ENCODE peak calls at places on chromosomes 5 and 9, in four cellular contexts. P is stomach; D is left ventricle myocardium inferior; K is effector memory CD4-positive, alpha-beta T cell. U is an unnamed sample. For H3K27me3 and H3K4me1, the result is how much of the 10 kb centered on the place peaks cover.

GRCh38 chr5:1000329-1000728 is 8.3 kb upstream of the NKD2 start:
- DNase-seq in P (peak), D (peak), K (no peak), U (no peak)

GRCh38 chr5:144467795-144468194 is 297.1 kb downstream of the KCTD16 start:
- DNase-seq in P (no peak), D (no peak), K (no peak), U (peak)

GRCh38 chr9:96482471-96482870 is 32.5 kb downstream of the HABP4 start:
- DNase-seq in P (no peak), D (no peak), K (no peak), U (no peak)

GRCh38 chr9:38144421-38144820 is 75.4 kb upstream of the SHB start:
- DNase-seq in P (no peak), D (no peak), K (no peak), U (no peak)

GRCh38 chr5:148751025-148751424 is 75.4 kb upstream of the ADRB2 start:
- DNase-seq in P (no peak), D (no peak), K (no peak), U (no peak)

GRCh38 chr9:112836394-112836793 is 54.3 kb downstream of the SLC46A2 start:
- DNase-seq in P (peak), D (no peak), K (no peak), U (no peak)

GRCh38 chr5:157026789-157027424 is 32.0 kb downstream of the HAVCR1 start:
- DNase-seq in P (no peak), D (no peak), K (no peak), U (no peak)

GRCh38 chr5:180870669-180871068 is 9.6 kb upstream of the ZFP62 start:
- DNase-seq in P (no peak), D (no peak), K (no peak), U (no peak)

GRCh38 chr5:40404613-40405012 is 275.1 kb upstream of the PTGER4 start:
- DNase-seq in P (no peak), D (no peak), K (no peak), U (no peak)

GRCh38 chr5:56102885-56103284 is 108.1 kb upstream of the IL6ST start:
- DNase-seq in P (no peak), D (no peak), K (no peak), U (no peak)

GRCh38 chr9:20512636-20513035 is 109.7 kb downstream of the MLLT3 start:
- DNase-seq in P (no peak), D (no peak), K (no peak), U (no peak)
- H3K27me3 ChIP-seq in P (under half), D (under half), K (under half), U (under half)

GRCh38 chr5:149800563-149801103 is 70.5 kb downstream of the PPARGC1B start:
- DNase-seq in P (no peak), D (no peak), K (no peak), U (no peak)
- H3K4me1 ChIP-seq in P (under half), D (half or more), K (under half), U (under half)

DNA sequence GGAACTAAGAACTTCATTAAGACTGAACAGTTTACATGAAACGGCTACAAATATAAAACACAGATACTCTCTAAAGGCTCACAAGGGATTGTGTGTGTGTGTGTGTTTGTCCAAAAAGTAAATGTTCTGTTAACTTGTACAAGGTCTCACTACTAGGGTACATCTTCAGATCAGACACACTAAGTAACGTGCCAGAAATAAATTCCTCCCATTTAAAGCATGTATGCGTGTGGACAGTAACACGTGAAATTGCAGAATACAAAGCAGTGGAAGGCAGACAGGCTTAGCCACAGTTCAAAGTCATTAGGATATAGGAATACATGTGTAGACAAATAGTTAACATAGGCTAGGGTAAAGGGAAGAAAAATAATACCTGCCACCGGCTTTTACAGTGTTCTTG is 1.8 kb downstream of the BNC2 start:
- DNase-seq in P (no peak), D (no peak), K (no peak), U (no peak)
- H3K4me3 ChIP-seq in P (no peak), D (peak), K (no peak), U (no peak)

GRCh38 chr5:42720242-42720641 is 36.4 kb upstream of the CCDC152 start:
- DNase-seq in P (no peak), D (no peak), K (no peak), U (no peak)

GRCh38 chr5:42718591-42718990 is 38.0 kb upstream of the CCDC152 start:
- DNase-seq in P (no peak), D (no peak), K (no peak), U (no peak)

GRCh38 chr5:42715791-42716190 is 40.8 kb upstream of the CCDC152 start:
- DNase-seq in P (no peak), D (no peak), K (no peak), U (no peak)

GRCh38 chr5:42719034-42719433 is 37.6 kb upstream of the CCDC152 start:
- DNase-seq in P (no peak), D (no peak), K (no peak), U (no peak)

DNA sequence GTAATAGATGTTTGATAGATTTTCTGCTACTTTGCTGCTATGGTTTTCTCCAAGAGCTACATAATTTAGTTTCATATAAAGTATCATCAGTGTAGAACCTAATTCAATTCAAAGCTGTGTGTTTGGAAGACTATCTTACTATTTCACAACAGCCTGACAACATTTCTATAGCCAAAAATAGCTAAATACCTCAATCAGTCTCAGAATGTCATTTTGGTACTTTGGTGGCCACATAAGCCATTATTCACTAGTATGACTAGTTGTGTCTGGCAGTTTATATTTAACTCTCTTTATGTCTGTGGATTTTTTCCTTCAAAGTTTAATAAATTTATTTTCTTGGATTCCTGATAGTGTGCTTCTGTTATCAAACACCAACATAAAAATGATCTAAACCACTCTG is 35.1 kb upstream of the CCDC152 start:
- DNase-seq in P (no peak), D (no peak), K (no peak), U (no peak)
- H3K27me3 ChIP-seq in P (under half), D (under half), K (under half), U (under half)

DNA sequence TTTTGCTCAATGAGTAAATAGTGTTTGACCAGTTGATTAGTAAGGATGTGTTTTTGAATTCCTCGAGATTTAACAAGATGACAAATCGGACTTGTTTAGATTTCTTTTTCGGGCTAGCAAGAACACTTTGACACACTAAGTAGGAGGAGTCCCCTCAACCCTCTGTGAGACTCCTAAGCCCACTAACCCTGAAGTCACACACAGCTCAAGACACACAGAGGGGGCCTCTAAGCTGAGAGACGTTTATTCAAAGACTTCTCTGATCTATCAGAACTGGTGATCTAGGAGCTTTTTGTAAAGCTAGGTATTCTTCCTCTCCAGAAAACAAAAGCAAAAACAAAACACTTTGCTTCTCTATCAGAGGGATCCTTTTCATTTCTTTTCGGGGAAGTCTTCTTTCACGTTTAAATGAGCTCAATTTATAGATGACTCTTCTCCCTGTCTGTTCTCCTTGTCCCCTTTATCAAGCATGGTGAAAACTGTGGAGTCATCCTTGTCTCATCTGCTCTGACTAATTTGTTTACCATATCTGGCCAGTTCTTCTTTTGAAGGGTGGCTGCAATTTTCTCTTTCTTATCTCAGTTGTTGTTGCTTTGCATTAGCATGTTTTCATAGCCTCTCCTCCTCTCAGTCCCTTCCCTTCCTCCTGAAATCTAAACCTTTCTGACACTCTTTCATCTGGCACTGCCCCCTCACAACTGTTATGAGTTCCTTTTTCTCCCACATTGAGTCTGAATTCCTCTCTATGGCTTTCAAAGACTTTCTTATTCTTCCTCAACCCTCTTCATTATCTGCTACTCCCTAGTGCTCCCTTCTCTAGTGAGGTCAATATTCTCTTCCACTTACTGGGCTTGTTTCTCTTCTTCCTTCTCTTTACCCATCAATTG is 68.5 kb upstream of the RAI14 start:
- DNase-seq in P (no peak), D (no peak), K (no peak), U (no peak)
- H3K4me1 ChIP-seq in P (under half), D (under half), K (under half), U (under half)

DNA sequence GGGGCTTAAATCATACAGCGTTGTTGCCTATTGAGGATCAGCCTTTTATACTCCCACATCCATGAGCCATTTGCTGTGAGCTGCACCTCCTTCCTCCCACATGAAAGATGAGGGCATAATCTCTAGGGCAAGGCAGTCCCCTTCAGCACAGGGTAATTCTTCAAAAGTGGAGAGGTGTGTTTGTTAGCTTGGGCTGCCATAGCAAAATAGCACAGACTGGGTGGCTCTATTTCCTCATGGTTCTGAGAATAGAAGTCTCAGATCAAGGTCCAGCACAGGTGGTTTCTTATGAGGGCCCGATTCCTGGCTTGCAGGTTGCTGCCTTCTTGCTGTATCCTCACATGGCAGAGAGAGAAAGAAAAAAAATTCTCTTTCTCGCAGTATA is 121.8 kb upstream of the SLC12A2 start:
- DNase-seq in P (no peak), D (no peak), K (no peak), U (no peak)
- H3K4me3 ChIP-seq in P (no peak), D (no peak), K (no peak), U (no peak)

DNA sequence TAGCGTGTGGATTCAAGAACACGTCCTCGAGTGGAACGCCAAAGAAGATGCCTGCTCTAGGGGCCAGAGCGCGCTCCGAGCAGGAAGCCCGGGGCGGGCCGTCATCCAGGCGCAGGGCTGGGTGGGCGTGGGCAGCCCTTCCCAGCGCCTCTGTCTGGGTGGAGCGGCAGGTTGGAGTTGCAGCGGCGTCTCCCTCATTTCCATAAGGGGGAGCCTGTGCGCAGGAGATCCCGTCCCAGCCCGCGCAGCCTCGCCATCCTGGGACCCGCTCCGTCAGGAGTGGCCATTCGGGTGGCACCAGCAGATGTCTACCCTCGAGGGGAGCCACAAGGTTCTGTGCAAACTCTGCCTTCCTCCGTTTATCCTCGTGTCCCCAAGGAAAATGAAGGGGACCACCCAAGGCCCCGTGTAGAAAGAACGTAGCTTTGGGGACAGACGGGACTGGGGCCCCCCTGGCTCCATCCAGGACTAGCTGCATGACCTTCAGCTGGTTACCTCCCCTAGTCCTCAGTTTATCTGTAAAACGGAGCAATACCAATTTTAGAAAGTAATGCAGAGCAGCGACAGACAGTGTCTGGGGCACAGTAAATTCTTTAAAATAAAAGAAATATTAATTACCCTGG is 155.5 kb upstream of the SMIM23 start:
- DNase-seq in P (peak), D (peak), K (no peak), U (no peak)
- H3K27me3 ChIP-seq in P (under half), D (under half), K (under half), U (under half)